ENCODE peak calls at places on chromosomes 16 and 17, in five cellular contexts. One of them, this sample, is unnamed.

GRCh38 chr17:82013772-82014321 is 8.8 kb downstream of the CENPX start:
- DNase-seq in sigmoid colon: no peak
- DNase-seq in lower leg skin: no peak
- DNase-seq in epithelial cell of esophagus: no peak
- DNase-seq in fibroblast of mammary gland: no peak
- DNase-seq in this sample: no peak

GRCh38 chr16:8649829-8650554 is 24.4 kb upstream of the ABAT start:
- DNase-seq in sigmoid colon: no peak
- DNase-seq in lower leg skin: no peak
- DNase-seq in epithelial cell of esophagus: no peak
- DNase-seq in fibroblast of mammary gland: no peak
- DNase-seq in this sample: peak

GRCh38 chr17:43517161-43517560 is 29.0 kb downstream of the ETV4 start:
- DNase-seq in sigmoid colon: no peak
- DNase-seq in lower leg skin: peak
- DNase-seq in epithelial cell of esophagus: no peak
- DNase-seq in fibroblast of mammary gland: no peak
- DNase-seq in this sample: peak

GRCh38 chr17:69857412-69857835 is 217.6 kb upstream of the KCNJ16 start:
- DNase-seq in sigmoid colon: no peak
- DNase-seq in lower leg skin: no peak
- DNase-seq in epithelial cell of esophagus: peak
- DNase-seq in fibroblast of mammary gland: peak
- DNase-seq in this sample: peak

GRCh38 chr16:68146583-68146982 is 61.4 kb downstream of the NFATC3 start:
- DNase-seq in sigmoid colon: no peak
- DNase-seq in lower leg skin: no peak
- DNase-seq in epithelial cell of esophagus: no peak
- DNase-seq in fibroblast of mammary gland: peak
- DNase-seq in this sample: peak

GRCh38 chr17:77211681-77212080 is 70.9 kb downstream of the SEC14L1 start:
- DNase-seq in sigmoid colon: no peak
- DNase-seq in lower leg skin: no peak
- DNase-seq in epithelial cell of esophagus: no peak
- DNase-seq in fibroblast of mammary gland: no peak
- DNase-seq in this sample: no peak

GRCh38 chr16:11669380-11670146 is 1.3 kb downstream of the SNN start:
- DNase-seq in sigmoid colon: no peak
- DNase-seq in lower leg skin: peak
- DNase-seq in epithelial cell of esophagus: no peak
- DNase-seq in fibroblast of mammary gland: peak
- DNase-seq in this sample: peak

GRCh38 chr17:41476866-41477815 is 3.8 kb downstream of the KRT35 start:
- DNase-seq in sigmoid colon: no peak
- DNase-seq in lower leg skin: no peak
- DNase-seq in epithelial cell of esophagus: no peak
- DNase-seq in fibroblast of mammary gland: no peak
- DNase-seq in this sample: no peak

GRCh38 chr16:55359946-55360345 is 35.9 kb downstream of the IRX6 start:
- DNase-seq in sigmoid colon: no peak
- DNase-seq in lower leg skin: no peak
- DNase-seq in epithelial cell of esophagus: no peak
- DNase-seq in fibroblast of mammary gland: no peak
- DNase-seq in this sample: no peak

GRCh38 chr16:88017006-88017405 is 65.8 kb downstream of the BANP start:
- DNase-seq in sigmoid colon: peak
- DNase-seq in lower leg skin: no peak
- DNase-seq in epithelial cell of esophagus: no peak
- DNase-seq in fibroblast of mammary gland: no peak
- DNase-seq in this sample: no peak

GRCh38 chr17:79984877-79985276 is 50.8 kb downstream of the TBC1D16 start:
- DNase-seq in sigmoid colon: peak
- DNase-seq in lower leg skin: peak
- DNase-seq in epithelial cell of esophagus: no peak
- DNase-seq in fibroblast of mammary gland: no peak
- DNase-seq in this sample: no peak

GRCh38 chr17:51540151-51540550 is 279.8 kb downstream of the UTP18 start:
- DNase-seq in sigmoid colon: no peak
- DNase-seq in lower leg skin: no peak
- DNase-seq in epithelial cell of esophagus: no peak
- DNase-seq in fibroblast of mammary gland: no peak
- DNase-seq in this sample: no peak

GRCh38 chr17:78583091-78583490 is 5.9 kb upstream of the DNAH17 start:
- DNase-seq in sigmoid colon: no peak
- DNase-seq in lower leg skin: no peak
- DNase-seq in epithelial cell of esophagus: peak
- DNase-seq in fibroblast of mammary gland: peak
- DNase-seq in this sample: peak

GRCh38 chr16:77569406-77569805 is 134.6 kb upstream of the ADAMTS18 start:
- DNase-seq in sigmoid colon: no peak
- DNase-seq in lower leg skin: no peak
- DNase-seq in epithelial cell of esophagus: no peak
- DNase-seq in fibroblast of mammary gland: no peak
- DNase-seq in this sample: no peak

GRCh38 chr17:43028221-43028861 is 3.3 kb downstream of the RND2 start:
- DNase-seq in sigmoid colon: no peak
- DNase-seq in lower leg skin: no peak
- DNase-seq in epithelial cell of esophagus: no peak
- DNase-seq in fibroblast of mammary gland: no peak
- DNase-seq in this sample: no peak

GRCh38 chr17:51651513-51652298 is 391.4 kb downstream of the UTP18 start:
- DNase-seq in sigmoid colon: no peak
- DNase-seq in lower leg skin: no peak
- DNase-seq in epithelial cell of esophagus: no peak
- DNase-seq in fibroblast of mammary gland: no peak
- DNase-seq in this sample: no peak

DNA sequence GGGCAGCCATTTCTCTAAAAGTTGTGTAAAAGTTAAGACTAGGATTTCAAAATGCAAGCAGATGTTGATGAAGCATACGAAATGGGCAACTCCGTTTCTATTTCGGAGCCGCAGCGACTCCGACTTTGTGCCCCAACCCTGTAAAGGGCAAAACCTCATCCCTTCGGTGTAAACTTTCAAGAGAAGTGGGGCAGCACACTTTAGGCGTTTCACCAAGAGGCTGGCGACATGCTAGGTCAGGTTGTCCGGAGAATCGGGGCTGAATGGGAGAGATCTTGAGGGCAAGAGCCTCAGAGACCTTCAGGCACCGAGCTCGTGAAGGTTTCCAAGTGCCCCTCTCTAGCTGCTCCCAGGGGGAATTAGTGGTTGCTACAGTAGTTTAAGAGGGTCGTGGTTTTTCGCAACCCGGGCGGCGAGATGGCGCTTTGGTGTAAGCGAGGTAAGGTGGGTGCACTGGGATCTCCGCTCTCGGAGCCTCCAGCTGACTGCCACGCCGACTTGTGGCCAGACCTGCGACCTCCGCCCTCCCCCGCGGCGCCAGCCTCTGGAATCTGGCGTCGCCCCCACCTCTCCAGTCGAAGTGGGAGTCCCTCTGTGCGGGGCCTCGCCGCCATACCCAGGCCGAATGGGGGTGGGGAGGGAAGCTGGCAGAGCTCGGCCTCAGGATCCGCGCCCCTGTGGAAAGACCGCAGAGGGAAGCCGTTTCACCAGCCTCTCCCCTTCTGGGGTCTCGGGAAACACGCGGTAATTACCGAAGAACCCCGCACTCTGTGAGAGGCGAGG is 979 bp upstream of the HEXIM2 start:
- DNase-seq in sigmoid colon: peak
- DNase-seq in lower leg skin: peak
- DNase-seq in epithelial cell of esophagus: peak
- DNase-seq in fibroblast of mammary gland: peak
- DNase-seq in this sample: peak
- TF ChIP-seq CTCF in sigmoid colon: no peak
- TF ChIP-seq CTCF in lower leg skin: no peak
- TF ChIP-seq CTCF in epithelial cell of esophagus: no peak
- TF ChIP-seq CTCF in fibroblast of mammary gland: no peak
- TF ChIP-seq CTCF in this sample: no peak

DNA sequence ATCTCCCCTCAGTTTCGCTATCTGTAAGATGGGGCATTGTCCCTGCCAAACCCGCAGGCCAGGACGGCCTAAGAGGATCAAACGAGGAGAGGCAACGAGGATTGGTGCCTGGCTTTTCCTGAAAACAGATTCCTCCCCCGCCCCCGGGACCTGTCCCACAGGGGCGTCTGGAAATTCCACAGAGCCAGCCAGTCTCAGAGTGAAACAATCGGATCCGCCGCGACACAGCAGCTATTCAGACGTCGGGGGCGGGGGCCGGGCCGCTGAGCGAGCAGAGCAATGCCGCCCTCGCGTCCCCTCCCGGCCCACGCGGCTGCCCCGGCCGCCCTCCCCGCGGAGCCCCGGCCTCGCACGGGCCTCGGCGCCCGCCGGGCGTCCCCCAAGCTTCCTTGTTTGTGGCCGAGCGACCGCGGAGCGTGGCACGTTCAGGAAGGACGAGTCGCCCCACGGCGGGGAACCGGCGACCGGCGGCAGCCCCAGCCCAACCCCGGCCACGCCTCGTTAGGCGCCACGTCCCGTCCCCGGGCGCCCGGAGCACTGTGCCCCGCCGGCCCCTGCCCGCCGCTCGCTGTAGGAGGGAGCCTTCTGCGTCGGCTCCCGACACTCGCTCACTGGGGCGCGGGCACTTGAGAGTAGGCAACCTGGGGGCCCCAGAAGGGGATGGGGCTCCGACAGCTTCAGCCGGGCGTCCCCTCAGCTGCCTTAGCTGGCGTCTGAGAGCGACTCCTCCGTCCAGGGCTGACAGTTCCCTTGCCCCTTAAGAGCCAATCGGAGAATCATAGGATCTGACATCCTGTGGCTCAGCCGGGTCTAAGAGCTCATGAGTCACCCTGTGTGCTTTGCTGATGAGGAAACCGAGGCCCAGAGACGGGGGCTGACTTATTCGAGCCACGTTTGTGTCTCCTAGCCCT is 29.7 kb upstream of the PHOSPHO1 start:
- DNase-seq in sigmoid colon: peak
- DNase-seq in lower leg skin: peak
- DNase-seq in epithelial cell of esophagus: peak
- DNase-seq in fibroblast of mammary gland: peak
- DNase-seq in this sample: peak
- H3K4me3 ChIP-seq in sigmoid colon: peak
- H3K4me3 ChIP-seq in lower leg skin: peak
- H3K4me3 ChIP-seq in epithelial cell of esophagus: peak
- H3K4me3 ChIP-seq in fibroblast of mammary gland: peak
- H3K4me3 ChIP-seq in this sample: peak

GRCh38 chr17:67080804-67081203 is 36.5 kb downstream of the CACNG1 start:
- DNase-seq in sigmoid colon: no peak
- DNase-seq in lower leg skin: no peak
- DNase-seq in epithelial cell of esophagus: no peak
- DNase-seq in fibroblast of mammary gland: no peak
- DNase-seq in this sample: no peak

GRCh38 chr17:67078292-67078691 is 33.9 kb downstream of the CACNG1 start:
- DNase-seq in sigmoid colon: no peak
- DNase-seq in lower leg skin: no peak
- DNase-seq in epithelial cell of esophagus: no peak
- DNase-seq in fibroblast of mammary gland: no peak
- DNase-seq in this sample: no peak

GRCh38 chr17:67085406-67085805 is 41.1 kb downstream of the CACNG1 start:
- DNase-seq in sigmoid colon: no peak
- DNase-seq in lower leg skin: no peak
- DNase-seq in epithelial cell of esophagus: no peak
- DNase-seq in fibroblast of mammary gland: no peak
- DNase-seq in this sample: no peak

GRCh38 chr17:67079481-67079880 is 35.1 kb downstream of the CACNG1 start:
- DNase-seq in sigmoid colon: no peak
- DNase-seq in lower leg skin: no peak
- DNase-seq in epithelial cell of esophagus: no peak
- DNase-seq in fibroblast of mammary gland: no peak
- DNase-seq in this sample: no peak

DNA sequence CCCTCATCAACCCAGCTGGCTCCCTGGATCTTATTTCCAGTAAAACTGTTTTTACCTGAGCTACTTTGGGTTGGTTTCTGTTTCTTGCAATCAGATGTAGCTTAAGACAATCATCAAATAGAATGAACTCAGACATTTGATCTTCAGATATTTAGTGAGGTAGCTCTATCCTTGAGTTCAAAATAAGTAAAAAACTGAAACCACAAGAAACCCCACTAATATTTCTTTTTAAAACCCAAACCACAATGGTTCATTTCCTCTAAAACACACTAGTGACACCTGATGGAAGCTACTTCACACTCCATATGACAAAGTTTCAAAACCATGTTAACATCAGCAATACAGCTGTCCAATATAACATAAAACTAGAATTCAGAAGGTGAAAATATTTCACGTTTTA is 37.8 kb downstream of the CACNG1 start:
- DNase-seq in sigmoid colon: no peak
- DNase-seq in lower leg skin: no peak
- DNase-seq in epithelial cell of esophagus: no peak
- DNase-seq in fibroblast of mammary gland: no peak
- DNase-seq in this sample: no peak
- TF ChIP-seq CTCF in sigmoid colon: no peak
- TF ChIP-seq CTCF in lower leg skin: no peak
- TF ChIP-seq CTCF in epithelial cell of esophagus: no peak
- TF ChIP-seq CTCF in fibroblast of mammary gland: no peak
- TF ChIP-seq CTCF in this sample: no peak

DNA sequence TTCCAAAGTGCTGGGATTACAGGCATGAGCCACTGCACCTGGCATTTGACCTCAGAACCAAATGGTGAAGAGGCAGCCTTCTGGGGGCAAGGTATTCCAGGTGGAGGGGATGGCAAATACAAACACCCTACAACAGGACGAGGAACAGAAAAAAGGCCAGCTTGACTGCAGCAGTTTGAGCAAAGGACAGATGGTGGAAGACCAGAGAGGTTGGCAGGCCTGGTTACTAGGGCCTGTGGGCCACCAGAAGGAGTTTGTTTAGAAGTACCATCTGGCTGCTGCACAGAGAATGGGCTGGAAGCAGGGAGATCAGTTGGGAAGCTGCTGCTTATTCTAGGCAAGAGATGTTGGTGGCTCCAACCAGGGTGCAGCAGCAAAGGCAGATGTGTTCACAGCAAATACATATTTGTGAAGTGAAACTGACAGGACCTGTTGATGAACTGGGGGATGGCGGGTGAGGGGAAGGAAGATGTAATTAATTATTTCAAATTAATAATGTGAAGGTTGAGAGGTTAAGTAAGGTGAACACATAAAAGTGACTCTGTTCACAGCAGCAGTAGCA is 2.8 kb upstream of the YPEL2 start:
- DNase-seq in sigmoid colon: no peak
- DNase-seq in lower leg skin: no peak
- DNase-seq in epithelial cell of esophagus: no peak
- DNase-seq in fibroblast of mammary gland: no peak
- DNase-seq in this sample: no peak
- H3K4me3 ChIP-seq in sigmoid colon: no peak
- H3K4me3 ChIP-seq in lower leg skin: no peak
- H3K4me3 ChIP-seq in epithelial cell of esophagus: no peak
- H3K4me3 ChIP-seq in fibroblast of mammary gland: no peak
- H3K4me3 ChIP-seq in this sample: no peak

DNA sequence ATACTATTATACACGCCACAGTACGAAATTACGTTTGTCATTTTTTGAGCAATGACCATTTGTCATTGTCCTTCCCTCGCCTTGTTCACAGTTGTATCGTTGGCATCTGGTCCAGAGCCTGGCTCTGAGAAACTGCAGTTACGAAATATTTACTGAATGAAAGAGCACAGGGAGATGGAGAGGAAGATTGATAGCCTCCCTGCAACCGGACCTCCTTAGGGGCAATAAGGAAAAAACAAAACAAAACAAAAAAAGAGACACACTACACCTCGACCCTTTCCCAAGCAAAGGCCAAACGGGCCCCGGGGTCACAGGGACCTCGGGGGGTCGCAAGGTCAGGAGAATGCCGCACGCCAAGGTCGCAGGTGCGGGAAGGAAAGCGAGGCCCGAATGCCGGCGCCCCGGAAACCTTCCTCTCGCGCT is 857 bp downstream of the GOT2 start:
- DNase-seq in sigmoid colon: no peak
- DNase-seq in lower leg skin: no peak
- DNase-seq in epithelial cell of esophagus: peak
- DNase-seq in fibroblast of mammary gland: peak
- DNase-seq in this sample: peak
- TF ChIP-seq CTCF in sigmoid colon: no peak
- TF ChIP-seq CTCF in lower leg skin: no peak
- TF ChIP-seq CTCF in epithelial cell of esophagus: no peak
- TF ChIP-seq CTCF in fibroblast of mammary gland: no peak
- TF ChIP-seq CTCF in this sample: no peak